ENCODE peak calls at places on chromosome 4, in six cellular contexts. One of them, this sample, is unnamed.

GRCh38 chr4:37467824-37468223 is 218.4 kb downstream of the RELL1 start:
- DNase-seq in cardiac muscle cell: no peak
- DNase-seq in breast epithelium: no peak
- DNase-seq in fibroblast of villous mesenchyme: no peak
- DNase-seq in bronchial epithelial cell: no peak
- DNase-seq in left lung: no peak
- DNase-seq in this sample: no peak

GRCh38 chr4:77927991-77928925 is 65.6 kb downstream of the MRPL1 start:
- DNase-seq in cardiac muscle cell: no peak
- DNase-seq in left lung: no peak
- DNase-seq in bronchial epithelial cell: peak
- DNase-seq in breast epithelium: no peak
- DNase-seq in fibroblast of villous mesenchyme: peak
- DNase-seq in this sample: no peak

GRCh38 chr4:130183096-130183495 is 1087.1 kb downstream of the C4orf33 start:
- DNase-seq in breast epithelium: no peak
- DNase-seq in left lung: no peak
- DNase-seq in fibroblast of villous mesenchyme: no peak
- DNase-seq in cardiac muscle cell: no peak
- DNase-seq in bronchial epithelial cell: no peak
- DNase-seq in this sample: no peak

GRCh38 chr4:45350438-45350837 is 624.1 kb upstream of the GNPDA2 start:
- DNase-seq in cardiac muscle cell: peak
- DNase-seq in fibroblast of villous mesenchyme: peak
- DNase-seq in breast epithelium: no peak
- DNase-seq in left lung: no peak
- DNase-seq in bronchial epithelial cell: no peak
- DNase-seq in this sample: no peak

GRCh38 chr4:185859106-185859505 is 47.1 kb upstream of the SORBS2 start:
- DNase-seq in bronchial epithelial cell: no peak
- DNase-seq in fibroblast of villous mesenchyme: peak
- DNase-seq in cardiac muscle cell: no peak
- DNase-seq in breast epithelium: no peak
- DNase-seq in left lung: no peak
- DNase-seq in this sample: no peak

GRCh38 chr4:172996571-172997216 is 171.9 kb upstream of the GALNT7 start:
- DNase-seq in bronchial epithelial cell: peak
- DNase-seq in cardiac muscle cell: no peak
- DNase-seq in breast epithelium: no peak
- DNase-seq in left lung: no peak
- DNase-seq in fibroblast of villous mesenchyme: peak
- DNase-seq in this sample: no peak

GRCh38 chr4:13092702-13093101 is 391.4 kb downstream of the RAB28 start:
- DNase-seq in bronchial epithelial cell: no peak
- DNase-seq in cardiac muscle cell: no peak
- DNase-seq in left lung: no peak
- DNase-seq in breast epithelium: no peak
- DNase-seq in fibroblast of villous mesenchyme: no peak
- DNase-seq in this sample: no peak

GRCh38 chr4:102850373-102850772 is 18.4 kb upstream of the CISD2 start:
- DNase-seq in bronchial epithelial cell: no peak
- DNase-seq in cardiac muscle cell: no peak
- DNase-seq in left lung: no peak
- DNase-seq in breast epithelium: no peak
- DNase-seq in fibroblast of villous mesenchyme: no peak
- DNase-seq in this sample: no peak

GRCh38 chr4:1370321-1371124 is 23.5 kb downstream of the UVSSA start:
- DNase-seq in bronchial epithelial cell: no peak
- DNase-seq in cardiac muscle cell: no peak
- DNase-seq in fibroblast of villous mesenchyme: no peak
- DNase-seq in left lung: peak
- DNase-seq in breast epithelium: no peak
- DNase-seq in this sample: peak

GRCh38 chr4:38292529-38292928 is 332.3 kb downstream of the PTTG2 start:
- DNase-seq in left lung: no peak
- DNase-seq in breast epithelium: no peak
- DNase-seq in bronchial epithelial cell: no peak
- DNase-seq in fibroblast of villous mesenchyme: no peak
- DNase-seq in cardiac muscle cell: no peak
- DNase-seq in this sample: no peak

GRCh38 chr4:108492816-108493595 is 127.4 kb upstream of the RPL34 start:
- DNase-seq in fibroblast of villous mesenchyme: peak
- DNase-seq in left lung: no peak
- DNase-seq in breast epithelium: no peak
- DNase-seq in bronchial epithelial cell: peak
- DNase-seq in cardiac muscle cell: peak
- DNase-seq in this sample: no peak

GRCh38 chr4:156100651-156101050 is 147.0 kb upstream of the CTSO start:
- DNase-seq in breast epithelium: no peak
- DNase-seq in fibroblast of villous mesenchyme: no peak
- DNase-seq in bronchial epithelial cell: no peak
- DNase-seq in left lung: no peak
- DNase-seq in cardiac muscle cell: no peak
- DNase-seq in this sample: no peak

GRCh38 chr4:80016506-80016905 is 56.5 kb downstream of the ANTXR2 start:
- DNase-seq in cardiac muscle cell: no peak
- DNase-seq in bronchial epithelial cell: no peak
- DNase-seq in breast epithelium: no peak
- DNase-seq in fibroblast of villous mesenchyme: no peak
- DNase-seq in left lung: no peak
- DNase-seq in this sample: no peak
- H3K4me3 ChIP-seq in cardiac muscle cell: no peak
- H3K4me3 ChIP-seq in bronchial epithelial cell: no peak
- H3K4me3 ChIP-seq in breast epithelium: no peak
- H3K4me3 ChIP-seq in fibroblast of villous mesenchyme: no peak
- H3K4me3 ChIP-seq in left lung: no peak
- H3K4me3 ChIP-seq in this sample: no peak

DNA sequence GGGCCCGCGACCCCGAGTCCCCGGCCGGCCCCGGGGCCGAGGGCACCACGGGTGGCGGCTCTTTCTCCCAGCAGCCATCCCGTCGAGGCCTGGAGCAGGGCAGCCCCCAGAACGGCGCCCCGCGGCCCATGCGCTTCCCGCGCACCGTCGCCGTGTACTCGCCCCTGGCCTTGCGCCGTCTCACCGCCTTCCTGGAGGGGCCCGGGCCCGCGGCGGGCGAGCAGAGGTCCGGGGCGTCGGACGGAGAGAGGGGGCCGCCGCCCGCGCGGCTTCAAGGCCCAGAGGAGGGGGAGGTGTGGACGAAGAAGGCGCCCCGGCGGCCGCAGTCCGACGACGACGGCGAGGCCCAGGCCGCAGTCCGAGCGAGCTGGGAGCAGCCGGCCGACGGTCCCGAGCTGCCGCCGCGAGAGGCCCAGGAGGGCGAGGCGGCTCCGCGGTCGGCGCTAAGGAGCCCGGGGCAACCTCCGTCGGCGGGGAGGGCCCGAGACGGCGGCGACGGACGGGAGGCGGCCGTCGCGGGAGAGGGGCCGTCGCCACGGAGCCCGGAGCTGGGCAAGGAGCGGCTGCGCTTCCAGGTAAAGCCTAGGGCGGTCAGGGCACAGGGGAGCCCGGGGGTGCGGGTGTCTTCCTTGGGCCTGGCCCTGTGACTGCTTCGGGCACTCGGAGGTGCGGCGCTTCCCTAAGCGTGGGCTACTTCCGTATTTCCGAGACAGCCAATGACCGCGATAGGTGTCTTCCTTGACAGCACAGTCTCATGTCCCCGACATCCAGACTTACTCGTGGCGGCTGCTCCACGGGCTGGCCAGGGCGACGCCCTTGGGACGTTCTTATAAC is 845 bp downstream of the ZAR1 start:
- DNase-seq in left lung: peak
- DNase-seq in fibroblast of villous mesenchyme: no peak
- DNase-seq in cardiac muscle cell: no peak
- DNase-seq in bronchial epithelial cell: no peak
- DNase-seq in breast epithelium: no peak
- DNase-seq in this sample: no peak
- H3K4me3 ChIP-seq in left lung: no peak
- H3K4me3 ChIP-seq in fibroblast of villous mesenchyme: no peak
- H3K4me3 ChIP-seq in cardiac muscle cell: peak
- H3K4me3 ChIP-seq in bronchial epithelial cell: no peak
- H3K4me3 ChIP-seq in breast epithelium: peak
- H3K4me3 ChIP-seq in this sample: peak

GRCh38 chr4:141130947-141131545 is 2.2 kb downstream of the RNF150 start:
- DNase-seq in left lung: no peak
- DNase-seq in bronchial epithelial cell: no peak
- DNase-seq in breast epithelium: no peak
- DNase-seq in fibroblast of villous mesenchyme: no peak
- DNase-seq in cardiac muscle cell: peak
- DNase-seq in this sample: no peak

GRCh38 chr4:141132689-141133145 is 552 bp downstream of the RNF150 start:
- DNase-seq in fibroblast of villous mesenchyme: no peak
- DNase-seq in left lung: peak
- DNase-seq in bronchial epithelial cell: no peak
- DNase-seq in cardiac muscle cell: peak
- DNase-seq in breast epithelium: peak
- DNase-seq in this sample: peak

GRCh38 chr4:141134051-141134450 is 782 bp upstream of the RNF150 start:
- DNase-seq in fibroblast of villous mesenchyme: peak
- DNase-seq in left lung: no peak
- DNase-seq in breast epithelium: no peak
- DNase-seq in bronchial epithelial cell: no peak
- DNase-seq in cardiac muscle cell: no peak
- DNase-seq in this sample: no peak

GRCh38 chr4:141133146-141134006 is at the start of gene RNF150:
- DNase-seq in bronchial epithelial cell: peak
- DNase-seq in cardiac muscle cell: peak
- DNase-seq in breast epithelium: peak
- DNase-seq in left lung: peak
- DNase-seq in fibroblast of villous mesenchyme: peak
- DNase-seq in this sample: peak

GRCh38 chr4:141131738-141132688 is 1.3 kb downstream of the RNF150 start:
- DNase-seq in bronchial epithelial cell: no peak
- DNase-seq in left lung: peak
- DNase-seq in breast epithelium: no peak
- DNase-seq in cardiac muscle cell: peak
- DNase-seq in fibroblast of villous mesenchyme: no peak
- DNase-seq in this sample: peak
- H3K4me3 ChIP-seq in bronchial epithelial cell: peak
- H3K4me3 ChIP-seq in left lung: peak
- H3K4me3 ChIP-seq in breast epithelium: peak
- H3K4me3 ChIP-seq in cardiac muscle cell: peak
- H3K4me3 ChIP-seq in fibroblast of villous mesenchyme: peak
- H3K4me3 ChIP-seq in this sample: peak

GRCh38 chr4:157221426-157221894 is 932 bp downstream of the GRIA2 start:
- DNase-seq in cardiac muscle cell: no peak
- DNase-seq in breast epithelium: no peak
- DNase-seq in left lung: no peak
- DNase-seq in fibroblast of villous mesenchyme: no peak
- DNase-seq in bronchial epithelial cell: no peak
- DNase-seq in this sample: no peak

GRCh38 chr4:157217708-157218107 is 2.8 kb upstream of the GRIA2 start:
- DNase-seq in fibroblast of villous mesenchyme: peak
- DNase-seq in breast epithelium: no peak
- DNase-seq in bronchial epithelial cell: peak
- DNase-seq in left lung: no peak
- DNase-seq in cardiac muscle cell: peak
- DNase-seq in this sample: no peak

GRCh38 chr4:157221895-157222763 is 1.6 kb downstream of the GRIA2 start:
- DNase-seq in bronchial epithelial cell: no peak
- DNase-seq in cardiac muscle cell: peak
- DNase-seq in fibroblast of villous mesenchyme: no peak
- DNase-seq in breast epithelium: no peak
- DNase-seq in left lung: peak
- DNase-seq in this sample: no peak

GRCh38 chr4:157222764-157223145 is 2.2 kb downstream of the GRIA2 start:
- DNase-seq in fibroblast of villous mesenchyme: no peak
- DNase-seq in left lung: no peak
- DNase-seq in breast epithelium: no peak
- DNase-seq in cardiac muscle cell: no peak
- DNase-seq in bronchial epithelial cell: no peak
- DNase-seq in this sample: no peak

GRCh38 chr4:157220026-157220881 is at the start of gene GRIA2:
- DNase-seq in fibroblast of villous mesenchyme: peak
- DNase-seq in bronchial epithelial cell: peak
- DNase-seq in breast epithelium: no peak
- DNase-seq in cardiac muscle cell: peak
- DNase-seq in left lung: peak
- DNase-seq in this sample: no peak
- H3K4me3 ChIP-seq in fibroblast of villous mesenchyme: no peak
- H3K4me3 ChIP-seq in bronchial epithelial cell: no peak
- H3K4me3 ChIP-seq in breast epithelium: peak
- H3K4me3 ChIP-seq in cardiac muscle cell: peak
- H3K4me3 ChIP-seq in left lung: no peak
- H3K4me3 ChIP-seq in this sample: peak

GRCh38 chr4:118759481-118759880 is 74.3 kb downstream of the METTL14 start:
- DNase-seq in bronchial epithelial cell: no peak
- DNase-seq in fibroblast of villous mesenchyme: no peak
- DNase-seq in breast epithelium: no peak
- DNase-seq in cardiac muscle cell: no peak
- DNase-seq in left lung: no peak
- DNase-seq in this sample: no peak
- H3K4me3 ChIP-seq in bronchial epithelial cell: no peak
- H3K4me3 ChIP-seq in fibroblast of villous mesenchyme: no peak
- H3K4me3 ChIP-seq in breast epithelium: no peak
- H3K4me3 ChIP-seq in cardiac muscle cell: no peak
- H3K4me3 ChIP-seq in left lung: no peak
- H3K4me3 ChIP-seq in this sample: no peak

This sample was measured in suprapubic skin.